ENCODE peak calls at places on chromosome 22, in seven cellular contexts. L, P, A, H, V, J and K are unnamed samples.

GRCh38 chr22:22422629-22423112 is 85.9 kb downstream of the ZNF280B start:
- DNase-seq in A (peak), P (peak), V (peak), L (peak), H (peak), J (peak), K (peak)

GRCh38 chr22:47027766-47028165 is 265.3 kb downstream of the TBC1D22A start:
- DNase-seq in H (no peak), J (no peak), L (no peak), P (no peak), V (no peak), A (no peak), K (no peak)

GRCh38 chr22:44383071-44383575 is 70.4 kb upstream of the SHISAL1 start:
- DNase-seq in H (no peak), A (no peak), J (no peak), P (no peak), L (no peak), V (no peak), K (no peak)

GRCh38 chr22:46522743-46523300 is 14.6 kb downstream of the CELSR1 start:
- DNase-seq in A (no peak), L (no peak), P (no peak), H (no peak), J (no peak), V (no peak), K (no peak)

GRCh38 chr22:45896153-45896951 is 80.6 kb downstream of the WNT7B start:
- DNase-seq in H (no peak), V (no peak), A (peak), P (no peak), J (no peak), L (no peak), K (no peak)

GRCh38 chr22:44003776-44004460 is 20.2 kb upstream of the PARVB start:
- DNase-seq in H (peak), V (no peak), J (no peak), P (no peak), A (peak), L (no peak), K (peak)

GRCh38 chr22:43777204-43777671 is 34.9 kb downstream of the EFCAB6 start:
- DNase-seq in L (no peak), J (no peak), A (no peak), V (no peak), H (no peak), P (no peak), K (peak)

GRCh38 chr22:46618667-46619066 is 1.5 kb upstream of the GRAMD4 start:
- DNase-seq in L (no peak), A (no peak), V (no peak), P (no peak), H (no peak), J (no peak), K (no peak)

GRCh38 chr22:40218152-40218551 is 40.4 kb downstream of the TNRC6B start:
- DNase-seq in V (no peak), H (no peak), L (no peak), J (no peak), P (no peak), A (no peak), K (no peak)

GRCh38 chr22:50526849-50527801 is 1.7 kb upstream of the SCO2 start:
- DNase-seq in H (no peak), P (peak), V (peak), A (peak), L (peak), J (no peak), K (no peak)

GRCh38 chr22:30267382-30268302 is 991 bp upstream of the OSM start:
- DNase-seq in L (peak), V (no peak), J (no peak), P (no peak), A (no peak), H (no peak), K (no peak)

GRCh38 chr22:19691721-19692341 is 22.5 kb upstream of the SEPTIN5 start:
- DNase-seq in P (peak), A (no peak), H (peak), L (no peak), J (no peak), V (no peak), K (peak)

GRCh38 chr22:20663137-20663828 is 110.6 kb upstream of the SERPIND1 start:
- DNase-seq in L (no peak), A (no peak), P (no peak), V (no peak), H (no peak), J (no peak), K (no peak)

GRCh38 chr22:29744902-29745301 is 21.9 kb downstream of the ZMAT5 start:
- DNase-seq in P (no peak), A (no peak), L (no peak), V (no peak), J (no peak), H (no peak), K (no peak)

GRCh38 chr22:50523806-50524663 is 1.4 kb downstream of the SCO2 start:
- DNase-seq in A (no peak), V (no peak), H (no peak), P (no peak), L (no peak), J (no peak), K (no peak)

GRCh38 chr22:48895831-48896765 is 931.6 kb downstream of the BRD1 start:
- DNase-seq in H (no peak), J (no peak), L (no peak), P (no peak), A (no peak), V (no peak), K (no peak)

GRCh38 chr22:22558972-22559603 is at the start of gene PRAME:
- DNase-seq in L (peak), V (peak), H (peak), A (peak), J (peak), P (peak), K (peak)

GRCh38 chr22:47622541-47622940 is 860.1 kb downstream of the TBC1D22A start:
- DNase-seq in A (no peak), V (no peak), P (no peak), J (no peak), L (no peak), H (no peak), K (no peak)

GRCh38 chr22:50176850-50177536 is 6.5 kb downstream of the PANX2 start:
- DNase-seq in J (no peak), A (no peak), H (no peak), V (no peak), L (no peak), P (no peak), K (no peak)

GRCh38 chr22:50269573-50270301 is 443 bp downstream of the MAPK11 start:
- DNase-seq in J (no peak), V (no peak), P (no peak), L (peak), A (no peak), H (no peak), K (peak)

GRCh38 chr22:49583341-49583740 is 244.3 kb downstream of the BRD1 start:
- DNase-seq in A (peak), P (no peak), H (no peak), V (no peak), J (no peak), L (no peak), K (no peak)

GRCh38 chr22:46590334-46590733 is 29.9 kb upstream of the GRAMD4 start:
- DNase-seq in V (no peak), P (no peak), A (no peak), J (no peak), L (no peak), H (no peak), K (no peak)

GRCh38 chr22:44698531-44699421 is 3.2 kb upstream of the PRR5 start:
- DNase-seq in P (no peak), L (no peak), A (peak), H (no peak), J (no peak), V (no peak), K (no peak)

GRCh38 chr22:39665229-39665628 is 94.7 kb downstream of the CACNA1I start:
- DNase-seq in A (no peak), L (no peak), V (no peak), P (no peak), H (no peak), J (no peak), K (no peak)

GRCh38 chr22:47031628-47031915 is 269.1 kb downstream of the TBC1D22A start:
- DNase-seq in J (no peak), V (no peak), H (no peak), A (no peak), L (no peak), P (no peak), K (no peak)

GRCh38 chr22:31212783-31213626 is 907 bp downstream of the LIMK2 start:
- DNase-seq in P (no peak), V (no peak), J (no peak), H (no peak), A (peak), L (no peak), K (peak)

GRCh38 chr22:50004923-50005322 is 7.6 kb downstream of the IL17REL start:
- DNase-seq in L (no peak), P (no peak), A (no peak), J (no peak), H (no peak), V (no peak), K (no peak)

GRCh38 chr22:45911601-45912271 is 65.2 kb downstream of the WNT7B start:
- DNase-seq in V (peak), J (no peak), A (no peak), P (peak), H (no peak), L (peak), K (no peak)

GRCh38 chr22:28000361-28000760 is 81.3 kb upstream of the PITPNB start:
- DNase-seq in J (no peak), P (no peak), H (no peak), A (no peak), L (no peak), V (no peak), K (no peak)

GRCh38 chr22:39567135-39567946 is 3.2 kb upstream of the CACNA1I start:
- DNase-seq in L (no peak), V (no peak), H (no peak), P (no peak), J (no peak), A (no peak), K (no peak)

GRCh38 chr22:37126882-37127281 is 17.4 kb upstream of the TMPRSS6 start:
- DNase-seq in L (peak), P (peak), A (peak), H (no peak), V (no peak), J (no peak), K (no peak)
- TF ChIP-seq CTCF in L (peak), P (peak), A (peak), H (peak), V (peak), J (peak), K (no peak)

GRCh38 chr22:16964366-16964765 is 43.7 kb downstream of the GAB4 start:
- DNase-seq in A (no peak), J (no peak), V (no peak), L (no peak), P (no peak), H (no peak), K (no peak)
- TF ChIP-seq MAX in A (no peak), J (no peak), V (no peak), L (no peak), P (no peak), H (no peak), K (no peak)

GRCh38 chr22:41447435-41448188 is 1.0 kb upstream of the TOB2 start:
- DNase-seq in H (no peak), A (peak), L (peak), P (no peak), V (peak), J (no peak), K (peak)
- TF ChIP-seq POLR2A in H (peak), A (no peak), L (peak), P (peak), V (peak), J (peak), K (peak)

GRCh38 chr22:37932401-37932800 is 21.0 kb downstream of the C22orf23 start:
- DNase-seq in J (no peak), H (no peak), L (no peak), V (no peak), A (no peak), P (no peak), K (no peak)

GRCh38 chr22:37931893-37932389 is 21.5 kb downstream of the C22orf23 start:
- DNase-seq in V (no peak), J (no peak), P (no peak), H (no peak), A (no peak), L (no peak), K (no peak)

GRCh38 chr22:37930952-37931440 is 22.4 kb downstream of the C22orf23 start:
- DNase-seq in J (no peak), H (no peak), V (no peak), L (no peak), A (no peak), P (no peak), K (peak)

GRCh38 chr22:37929390-37929789 is 23.3 kb downstream of the MICALL1 start:
- DNase-seq in V (no peak), L (no peak), H (no peak), P (no peak), J (no peak), A (no peak), K (no peak)

GRCh38 chr22:37930270-37930951 is 23.0 kb downstream of the C22orf23 start:
- DNase-seq in J (no peak), P (peak), H (no peak), L (peak), V (no peak), A (no peak), K (no peak)
- TF ChIP-seq CTCF in J (peak), P (peak), H (peak), L (peak), V (peak), A (peak), K (peak)

GRCh38 chr22:24761888-24762675 is 12.4 kb downstream of the PIWIL3 start:
- DNase-seq in A (no peak), H (no peak), P (no peak), J (no peak), V (no peak), L (no peak), K (peak)

GRCh38 chr22:24753919-24754318 is 20.6 kb downstream of the PIWIL3 start:
- DNase-seq in P (no peak), L (no peak), H (no peak), A (no peak), J (no peak), V (no peak), K (peak)

GRCh38 chr22:24759765-24760164 is 14.8 kb downstream of the PIWIL3 start:
- DNase-seq in P (no peak), H (no peak), J (no peak), V (no peak), L (no peak), A (no peak), K (no peak)

GRCh38 chr22:24760708-24761306 is 13.7 kb downstream of the PIWIL3 start:
- DNase-seq in H (no peak), L (no peak), A (no peak), V (no peak), J (no peak), P (no peak), K (peak)

GRCh38 chr22:24758164-24758799 is 16.2 kb downstream of the PIWIL3 start:
- DNase-seq in V (peak), H (peak), A (peak), P (peak), J (no peak), L (peak), K (peak)
- TF ChIP-seq MAX in V (no peak), H (no peak), A (no peak), P (no peak), J (no peak), L (no peak), K (no peak)

GRCh38 chr22:36281726-36282077 is 28.8 kb downstream of the APOL1 start:
- DNase-seq in A (no peak), H (no peak), P (no peak), L (no peak), V (no peak), J (no peak), K (no peak)

GRCh38 chr22:36279219-36279666 is 26.3 kb downstream of the APOL1 start:
- DNase-seq in J (no peak), V (peak), P (no peak), L (peak), A (no peak), H (no peak), K (no peak)

GRCh38 chr22:36280379-36280778 is 27.4 kb downstream of the APOL1 start:
- DNase-seq in A (no peak), J (no peak), V (no peak), L (no peak), P (no peak), H (no peak), K (no peak)

GRCh38 chr22:36274547-36274946 is 21.6 kb downstream of the APOL1 start:
- DNase-seq in L (no peak), H (no peak), P (no peak), A (no peak), V (no peak), J (no peak), K (no peak)

GRCh38 chr22:36277482-36278291 is 24.8 kb downstream of the APOL1 start:
- DNase-seq in P (peak), A (peak), J (no peak), V (peak), L (peak), H (peak), K (peak)
- TF ChIP-seq POLR2A in P (no peak), A (no peak), J (no peak), V (no peak), L (no peak), H (no peak), K (peak)

GRCh38 chr22:33520904-33521780 is 399.1 kb downstream of the LARGE1 start:
- DNase-seq in L (no peak), P (no peak), V (no peak), J (no peak), A (no peak), H (no peak), K (no peak)

GRCh38 chr22:33521879-33522665 is 398.2 kb downstream of the LARGE1 start:
- DNase-seq in V (no peak), L (no peak), J (no peak), A (no peak), H (no peak), P (no peak), K (no peak)

GRCh38 chr22:33518405-33518804 is 401.9 kb downstream of the LARGE1 start:
- DNase-seq in A (no peak), J (no peak), P (no peak), V (no peak), H (no peak), L (no peak), K (no peak)

GRCh38 chr22:33519974-33520903 is 400.0 kb downstream of the LARGE1 start:
- DNase-seq in L (no peak), V (no peak), J (no peak), A (no peak), H (no peak), P (no peak), K (no peak)

DNA sequence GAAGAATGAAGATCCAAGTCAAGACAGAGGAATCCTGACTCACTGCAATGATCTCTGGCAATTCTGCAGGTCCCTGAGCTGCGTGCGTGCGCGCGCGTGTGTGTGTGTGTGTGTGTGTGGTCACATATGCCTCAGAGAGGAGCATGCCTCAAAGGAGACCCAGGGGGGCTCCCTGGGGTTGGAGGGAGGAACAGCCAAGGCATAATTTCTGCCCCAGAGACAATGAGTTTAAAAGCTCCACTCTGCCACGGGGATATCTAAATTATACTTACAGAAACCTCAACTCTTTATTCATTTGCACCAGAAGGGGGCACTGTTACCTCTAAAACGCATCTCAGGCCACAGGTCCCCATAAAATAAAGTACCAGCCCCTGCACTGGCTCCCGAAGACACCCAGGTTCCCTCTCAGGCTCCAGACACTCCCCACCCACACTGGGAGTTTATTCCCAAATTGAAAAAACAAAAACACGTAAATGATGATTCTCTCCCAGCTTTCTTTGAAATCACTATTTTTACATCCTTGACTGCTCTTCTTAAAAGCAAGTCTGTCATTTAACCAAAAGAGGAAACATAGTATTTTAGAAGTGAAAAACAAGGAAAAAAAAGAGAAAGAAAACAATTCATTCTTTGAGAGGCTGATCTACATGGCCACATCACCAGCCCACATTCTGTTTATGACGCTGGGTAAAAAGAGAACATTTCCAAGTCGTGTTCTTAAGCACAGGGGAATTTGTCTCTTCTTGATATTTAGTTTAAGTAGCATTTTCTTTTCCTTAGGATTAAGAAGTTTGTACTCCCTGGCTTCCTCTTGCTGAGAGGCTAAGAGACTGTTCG is 400.9 kb downstream of the LARGE1 start:
- DNase-seq in V (peak), J (peak), L (peak), H (no peak), A (peak), P (peak), K (no peak)
- TF ChIP-seq CTCF in V (peak), J (peak), L (peak), H (peak), A (no peak), P (peak), K (peak)